ENCODE peak calls at places on chromosome 12, in five cellular contexts. A is neural progenitor cell, L is heart left ventricle, Q is cardiac muscle cell, F is mucosa of descending colon. G is an unnamed sample. For H3K4me1 and H3K9me3, the result is how much of the 10 kb centered on the place peaks cover.

GRCh38 chr12:128365831-128366231 is 98.9 kb downstream of the TMEM132C start:
- DNase-seq in Q (peak), L (no peak), F (no peak), A (peak), G (no peak)

GRCh38 chr12:62802321-62802720 is 132.6 kb downstream of the PPM1H start:
- DNase-seq in Q (no peak), A (no peak), L (no peak), F (no peak), G (no peak)

GRCh38 chr12:51448618-51449256 is 24.1 kb downstream of the SLC4A8 start:
- DNase-seq in F (no peak), A (no peak), L (no peak), Q (no peak), G (no peak)

GRCh38 chr12:65720136-65720535 is 104.1 kb upstream of the HMGA2 start:
- DNase-seq in Q (peak), A (no peak), F (no peak), L (no peak), G (no peak)

GRCh38 chr12:104909761-104910160 is 48.3 kb downstream of the SLC41A2 start:
- DNase-seq in F (no peak), Q (peak), L (no peak), A (no peak), G (no peak)

GRCh38 chr12:37666069-37666781 is 650.3 kb upstream of the ALG10B start:
- DNase-seq in L (no peak), A (no peak), F (no peak), Q (no peak), G (peak)

GRCh38 chr12:110279976-110280783 is 867 bp upstream of the ATP2A2 start:
- DNase-seq in A (peak), Q (no peak), L (peak), F (peak), G (peak)

GRCh38 chr12:122078141-122079037 is at the start of gene MLXIP:
- DNase-seq in L (peak), Q (peak), A (peak), F (peak), G (peak)

GRCh38 chr12:27870939-27871338 is 90.9 kb upstream of the MANSC4 start:
- DNase-seq in Q (peak), L (no peak), F (no peak), A (no peak), G (no peak)

GRCh38 chr12:79422060-79422812 is 268.5 kb downstream of the PAWR start:
- DNase-seq in L (no peak), Q (no peak), A (no peak), F (no peak), G (no peak)

GRCh38 chr12:79426121-79426520 is 264.6 kb downstream of the PAWR start:
- DNase-seq in Q (no peak), F (no peak), L (no peak), A (no peak), G (no peak)

GRCh38 chr12:79424109-79424721 is 266.5 kb downstream of the PAWR start:
- DNase-seq in L (no peak), F (no peak), A (peak), Q (peak), G (no peak)

GRCh38 chr12:79421236-79421740 is 269.5 kb downstream of the PAWR start:
- DNase-seq in Q (no peak), A (no peak), F (no peak), L (no peak), G (no peak)

DNA sequence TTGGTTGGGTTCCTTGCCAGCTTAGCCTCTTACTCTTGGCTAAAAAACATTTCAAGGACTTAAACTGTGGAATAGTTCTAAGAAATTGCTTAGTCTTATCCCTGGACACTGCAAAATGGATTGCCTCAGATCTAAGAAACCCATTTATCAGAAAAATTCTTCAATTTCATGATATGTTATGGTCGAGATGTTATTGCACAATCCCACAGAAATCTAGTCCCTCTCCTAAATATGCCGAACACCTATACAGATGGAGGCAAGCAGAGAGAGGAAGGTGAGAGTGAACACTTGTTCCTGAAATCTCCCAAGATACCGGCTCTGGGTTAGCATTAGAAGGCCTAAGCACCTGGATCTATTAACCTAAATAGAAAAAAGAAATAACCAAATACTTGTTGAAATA is 267.2 kb downstream of the PAWR start:
- DNase-seq in Q (no peak), F (no peak), L (no peak), A (no peak), G (no peak)
- H3K4me1 ChIP-seq in Q (under half), F (under half), L (under half), A (under half), G (half or more)

DNA sequence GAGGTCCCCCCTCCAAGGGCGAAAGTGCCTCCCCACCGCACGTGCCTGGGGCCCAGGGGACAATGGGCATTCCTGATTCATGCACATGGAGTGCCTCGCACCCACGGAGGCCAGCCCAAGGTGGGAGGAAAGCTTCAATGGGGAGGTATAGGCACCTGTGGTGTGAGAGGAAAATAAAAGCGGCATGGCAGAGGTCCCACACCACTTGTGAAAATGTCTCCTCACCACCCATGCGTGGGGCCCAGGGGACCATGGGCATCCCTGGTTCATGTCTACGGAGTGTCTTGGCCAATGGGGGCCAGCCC is 384.7 kb downstream of the ALG10 start:
- DNase-seq in A (no peak), L (peak), F (no peak), Q (no peak), G (peak)
- H3K9me3 ChIP-seq in A (under half), L (half or more), F (half or more), Q (under half), G (half or more)

GRCh38 chr12:54416908-54417603 is 2.0 kb downstream of the ITGA5 start:
- DNase-seq in F (no peak), L (no peak), A (no peak), Q (peak), G (no peak)

GRCh38 chr12:54417712-54418440 is 1.2 kb downstream of the ITGA5 start:
- DNase-seq in L (peak), Q (no peak), F (no peak), A (peak), G (no peak)

GRCh38 chr12:54420766-54421144 is 1.7 kb upstream of the ITGA5 start:
- DNase-seq in F (no peak), Q (peak), L (no peak), A (no peak), G (no peak)

GRCh38 chr12:54419088-54419887 is at the start of gene ITGA5:
- DNase-seq in F (peak), L (peak), A (peak), Q (peak), G (peak)

GRCh38 chr12:54418441-54419087 is 502 bp downstream of the ITGA5 start:
- DNase-seq in Q (no peak), F (no peak), A (no peak), L (no peak), G (no peak)
- H3K4me3 ChIP-seq in Q (peak), F (peak), A (peak), L (peak), G (peak)

GRCh38 chr12:15982471-15982870 is 71.3 kb downstream of the DERA start:
- DNase-seq in L (no peak), F (no peak), A (no peak), Q (peak), G (no peak)

GRCh38 chr12:15979096-15980091 is 68.3 kb downstream of the DERA start:
- DNase-seq in F (peak), Q (peak), L (no peak), A (peak), G (peak)

GRCh38 chr12:15984097-15984800 is 73.1 kb downstream of the DERA start:
- DNase-seq in A (no peak), F (no peak), L (no peak), Q (no peak), G (no peak)

GRCh38 chr12:15982921-15983320 is 71.8 kb downstream of the DERA start:
- DNase-seq in L (no peak), F (no peak), A (no peak), Q (no peak), G (no peak)

DNA sequence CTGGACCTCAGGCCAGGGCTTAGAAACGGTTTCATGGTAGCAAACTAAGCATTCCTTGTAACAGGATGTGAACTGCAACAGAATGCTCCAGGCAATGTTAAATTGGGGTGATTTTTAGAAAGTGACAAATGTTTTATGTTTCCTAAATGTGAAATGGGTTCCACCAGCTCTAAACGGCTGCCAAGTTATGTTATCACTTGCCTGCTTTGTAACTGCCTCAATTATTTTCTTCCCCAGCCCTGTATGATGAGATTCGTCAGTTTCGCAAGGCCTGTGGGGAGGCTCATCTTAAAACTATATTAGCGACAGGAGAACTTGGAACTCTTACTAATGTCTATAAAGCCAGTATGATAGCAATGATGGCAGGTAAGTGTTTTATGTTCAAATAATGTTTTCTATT is 70.9 kb downstream of the DERA start:
- DNase-seq in F (no peak), Q (peak), A (no peak), L (no peak), G (no peak)
- H3K4me1 ChIP-seq in F (under half), Q (under half), A (under half), L (under half), G (under half)

DNA sequence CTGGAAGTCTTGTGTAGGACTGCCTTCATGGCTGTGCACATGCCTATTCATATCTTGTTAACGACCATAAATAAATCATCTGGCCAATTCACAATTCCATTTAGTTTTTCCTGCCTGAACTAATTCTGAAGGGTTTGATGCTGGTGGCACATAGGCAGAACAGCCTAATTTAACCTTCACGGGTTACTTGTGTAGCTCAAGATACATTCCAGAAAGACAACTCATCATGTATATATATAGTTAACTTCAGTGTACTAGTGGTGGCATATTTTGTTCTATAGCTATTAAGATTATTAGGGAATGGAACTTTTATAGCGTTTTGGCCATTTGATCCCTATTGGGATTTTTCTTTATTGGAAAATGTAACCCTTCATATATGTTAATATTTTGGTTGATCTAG is 31.4 kb downstream of the CFAP54 start:
- DNase-seq in L (no peak), Q (no peak), F (no peak), A (no peak), G (no peak)
- H3K9me3 ChIP-seq in L (under half), Q (under half), F (under half), A (under half), G (under half)

GRCh38 chr12:23949212-23950010 is at the start of gene SOX5:
- DNase-seq in A (peak), Q (peak), F (peak), L (no peak), G (peak)
- H3K4me3 ChIP-seq in A (peak), Q (peak), F (no peak), L (peak), G (peak)

GRCh38 chr12:56629459-56630179 is 507 bp downstream of the BAZ2A start:
- DNase-seq in A (peak), F (peak), L (peak), Q (peak), G (peak)

GRCh38 chr12:56631790-56632700 is 1.9 kb upstream of the BAZ2A start:
- DNase-seq in L (peak), F (peak), Q (peak), A (peak), G (peak)

GRCh38 chr12:56628671-56629458 is 1.3 kb downstream of the BAZ2A start:
- DNase-seq in L (peak), F (peak), Q (peak), A (peak), G (no peak)

GRCh38 chr12:56632701-56633464 is 2.8 kb upstream of the BAZ2A start:
- DNase-seq in Q (peak), L (no peak), F (peak), A (peak), G (no peak)

GRCh38 chr12:56630180-56630632 is at the start of gene BAZ2A:
- DNase-seq in F (peak), Q (peak), L (peak), A (peak), G (peak)
- H3K4me1 ChIP-seq in F (under half), Q (half or more), L (half or more), A (under half), G (under half)

GRCh38 chr12:414841-415240 is 13.4 kb downstream of the CCDC77 start:
- DNase-seq in F (no peak), L (no peak), Q (no peak), A (no peak), G (no peak)
- H3K9me3 ChIP-seq in F (under half), L (under half), Q (under half), A (under half), G (under half)

GRCh38 chr12:114409796-114410520 is 4.0 kb upstream of the TBX5 start:
- DNase-seq in L (no peak), A (no peak), F (no peak), Q (no peak), G (no peak)
- H3K4me3 ChIP-seq in L (peak), A (no peak), F (no peak), Q (peak), G (no peak)